ENCODE peak calls at places on chromosome 16, in nine cellular contexts. E is ACHN; M is stimulated activated CD8-positive, alpha-beta memory T cell treated with anti-CD3 and anti-CD28 coated beads, Interleukin-2, amount 100 ng/mL, for 1 hour; F is tibial nerve; C is T-helper 9 cell; W is A549; K is AG08396; X is SW480; L is neural crest cell. Q is an unnamed sample.

GRCh38 chr16:88534731-88535141 is 35.5 kb upstream of the ZC3H18 start:
- DNase-seq in E (peak; percentile 60), M (no peak), F (no peak), C (no peak), W (peak; percentile 71), K (peak; percentile 83), X (no peak), L (no peak), Q (peak; percentile 77)

GRCh38 chr16:57115148-57115503 is 22.7 kb downstream of the CPNE2 start:
- DNase-seq in E (no peak), M (no peak), F (no peak), C (no peak), W (no peak), K (no peak), X (no peak), L (no peak), Q (no peak)

GRCh38 chr16:85750021-85750826 is 672 bp downstream of the C16orf74 start:
- DNase-seq in E (peak; percentile 70), M (no peak), F (no peak), C (no peak), W (no peak), K (peak; percentile 47), X (no peak), L (peak; percentile 25), Q (peak; percentile 68)

GRCh38 chr16:67723151-67723915 is 4.2 kb upstream of the GFOD2 start:
- DNase-seq in E (peak; percentile 44), M (no peak), F (no peak), C (no peak), W (no peak), K (peak; percentile 47), X (no peak), L (no peak), Q (no peak)

GRCh38 chr16:6484121-6484520 is 848.5 kb upstream of the RBFOX1 start:
- DNase-seq in E (no peak), M (no peak), F (no peak), C (no peak), W (no peak), K (no peak), X (no peak), L (no peak), Q (no peak)

GRCh38 chr16:2737238-2737605 is 15.2 kb upstream of the SRRM2 start:
- DNase-seq in E (no peak), M (no peak), F (no peak), C (no peak), W (no peak), K (no peak), X (no peak), L (no peak), Q (no peak)

GRCh38 chr16:66696669-66697630 is at the start of gene CMTM4:
- DNase-seq in E (peak; percentile 94), M (peak; percentile 68), F (peak; percentile 63), C (peak; percentile 75), W (peak; percentile 84), K (peak; percentile 97), X (peak; percentile 79), L (peak; percentile 67), Q (peak; percentile 97)

GRCh38 chr16:23974223-23974622 is 138.4 kb downstream of the PRKCB start:
- DNase-seq in E (peak; percentile 33), M (no peak), F (no peak), C (no peak), W (no peak), K (no peak), X (peak; percentile 5), L (peak; percentile 23), Q (no peak)

GRCh38 chr16:9144106-9144505 is 52.7 kb downstream of the HAPSTR1 start:
- DNase-seq in E (no peak), M (no peak), F (no peak), C (no peak), W (no peak), K (no peak), X (no peak), L (no peak), Q (no peak)

GRCh38 chr16:590165-590874 is 454 bp downstream of the RAB40C start:
- DNase-seq in E (peak; percentile 53), M (no peak), F (peak; percentile 21), C (no peak), W (no peak), K (peak; percentile 70), X (no peak), L (no peak), Q (no peak)